ENCODE peak calls at places on chromosome 19, in six cellular contexts. I is uterus; F is stimulated activated CD4-positive, alpha-beta T cell treated with anti-CD3 and anti-CD28 coated beads, Interleukin-1b, Interleukin-23, amount 100 ng/mL, for 1 hour; N is stimulated activated CD8-positive, alpha-beta memory T cell treated with anti-CD3 and anti-CD28 coated beads, Interleukin-7, amount 100 ng/mL, for 48 hours; J is fibroblast of the aortic adventitia; M is left ventricle myocardium inferior. U is an unnamed sample.

GRCh38 chr19:29743681-29744080 is 28.6 kb upstream of the C19orf12 start:
- DNase-seq in J (no peak), N (no peak), I (no peak), M (no peak), F (no peak), U (no peak)

GRCh38 chr19:35789195-35789977 is 14.0 kb downstream of the ARHGAP33 start:
- DNase-seq in N (no peak), J (no peak), I (no peak), M (no peak), F (no peak), U (no peak)

GRCh38 chr19:13955662-13956364 is 3.5 kb downstream of the DCAF15 start:
- DNase-seq in F (no peak), I (no peak), M (no peak), J (no peak), N (no peak), U (no peak)

GRCh38 chr19:19444694-19445155 is 39.2 kb downstream of the GATAD2A start:
- DNase-seq in F (no peak), I (no peak), J (peak), M (no peak), N (no peak), U (peak)

GRCh38 chr19:10884273-10884672 is 12.9 kb downstream of the CARM1 start:
- DNase-seq in J (peak), M (no peak), F (no peak), I (peak), N (no peak), U (peak)

GRCh38 chr19:3073931-3074595 is 11.8 kb upstream of the TLE5 start:
- DNase-seq in N (no peak), M (no peak), J (no peak), I (peak), F (no peak), U (no peak)

GRCh38 chr19:47719047-47719885 is 6.0 kb downstream of the EHD2 start:
- DNase-seq in F (no peak), J (peak), N (no peak), M (peak), I (peak), U (peak)

GRCh38 chr19:40724315-40724714 is 7.4 kb downstream of the ITPKC start:
- DNase-seq in M (no peak), J (no peak), N (no peak), F (no peak), I (no peak), U (no peak)

GRCh38 chr19:20278342-20278741 is 111.3 kb downstream of the ZNF486 start:
- DNase-seq in N (no peak), J (no peak), I (no peak), M (no peak), F (no peak), U (no peak)

GRCh38 chr19:47549341-47549768 is 23.6 kb downstream of the ZNF541 start:
- DNase-seq in M (no peak), J (no peak), N (no peak), I (no peak), F (no peak), U (no peak)

GRCh38 chr19:18017275-18018083 is 9.5 kb downstream of the ARRDC2 start:
- DNase-seq in M (no peak), F (no peak), J (no peak), I (no peak), N (no peak), U (no peak)

GRCh38 chr19:4122480-4122879 is 1.4 kb downstream of the MAP2K2 start:
- DNase-seq in F (no peak), N (no peak), I (no peak), M (no peak), J (no peak), U (no peak)

GRCh38 chr19:38247734-38248268 is 8.4 kb downstream of the PPP1R14A start:
- DNase-seq in M (no peak), N (no peak), F (no peak), J (peak), I (no peak), U (peak)

GRCh38 chr19:50569023-50569697 is 925 bp upstream of the LRRC4B start:
- DNase-seq in I (no peak), N (no peak), F (no peak), M (no peak), J (no peak), U (no peak)

GRCh38 chr19:33132425-33132824 is 511 bp downstream of the WDR88 start:
- DNase-seq in N (no peak), J (no peak), I (no peak), M (no peak), F (no peak), U (no peak)

GRCh38 chr19:1522061-1522460 is 1.8 kb upstream of the PLK5 start:
- DNase-seq in I (no peak), F (no peak), J (no peak), M (no peak), N (no peak), U (no peak)

GRCh38 chr19:29851769-29852521 is 40.2 kb downstream of the CCNE1 start:
- DNase-seq in M (no peak), I (no peak), F (no peak), J (no peak), N (no peak), U (no peak)

GRCh38 chr19:58330458-58330857 is 3.7 kb downstream of the ZSCAN22 start:
- DNase-seq in I (no peak), M (no peak), F (no peak), N (no peak), J (peak), U (peak)

GRCh38 chr19:50178320-50178719 is 15.2 kb upstream of the IZUMO2 start:
- DNase-seq in J (no peak), I (no peak), N (no peak), M (no peak), F (no peak), U (no peak)

GRCh38 chr19:19742773-19743172 is 9.9 kb upstream of the ZNF14 start:
- DNase-seq in I (no peak), M (no peak), N (no peak), F (no peak), J (no peak), U (no peak)

GRCh38 chr19:33022472-33023116 is 42.1 kb downstream of the RHPN2 start:
- DNase-seq in J (no peak), N (no peak), F (no peak), M (no peak), I (no peak), U (peak)

GRCh38 chr19:4057913-4058695 is 8.6 kb downstream of the ZBTB7A start:
- DNase-seq in I (peak), J (peak), F (no peak), M (peak), N (no peak), U (no peak)

GRCh38 chr19:1310853-1311180 is 25.1 kb downstream of the EFNA2 start:
- DNase-seq in N (no peak), J (no peak), I (no peak), F (no peak), M (no peak), U (no peak)

GRCh38 chr19:2387367-2388288 is 27.6 kb downstream of the TMPRSS9 start:
- DNase-seq in I (no peak), F (no peak), M (no peak), J (no peak), N (no peak), U (no peak)

GRCh38 chr19:47492137-47492533 is 8.1 kb upstream of the KPTN start:
- DNase-seq in I (no peak), F (no peak), N (no peak), M (no peak), J (no peak), U (no peak)

GRCh38 chr19:17865364-17866311 is 5.9 kb downstream of the RPL18A start:
- DNase-seq in I (no peak), J (no peak), N (no peak), F (no peak), M (no peak), U (no peak)

GRCh38 chr19:37999309-38000213 is 92.6 kb downstream of the SIPA1L3 start:
- DNase-seq in N (no peak), M (peak), J (peak), F (no peak), I (no peak), U (no peak)

GRCh38 chr19:56748443-56748842 is 76.9 kb upstream of the ZNF835 start:
- DNase-seq in J (no peak), M (no peak), F (no peak), I (no peak), N (no peak), U (no peak)

GRCh38 chr19:51706296-51706695 is 13.2 kb downstream of the SPACA6 start:
- DNase-seq in I (no peak), F (no peak), N (no peak), M (no peak), J (no peak), U (no peak)

GRCh38 chr19:17739121-17739875 is 12.0 kb upstream of the FCHO1 start:
- DNase-seq in I (no peak), M (peak), N (no peak), F (no peak), J (no peak), U (no peak)